ENCODE peak calls at places on chromosomes 6 and 20, in eight cellular contexts. One of them, this sample, is unnamed. For H3K4me1, the result is how much of the 10 kb centered on the place peaks cover.

GRCh38 chr20:61954276-61955021 is 111.2 kb downstream of the TAF4 start:
- DNase-seq in heart left ventricle: peak
- DNase-seq in adrenal gland: peak
- DNase-seq in ovary: no peak
- DNase-seq in Peyer's patch: no peak
- DNase-seq in thyroid gland: no peak
- DNase-seq in uterus: no peak
- DNase-seq in A549: no peak
- DNase-seq in this sample: no peak

GRCh38 chr6:109081516-109081915 is 13.1 kb downstream of the SESN1 start:
- DNase-seq in heart left ventricle: no peak
- DNase-seq in adrenal gland: no peak
- DNase-seq in ovary: no peak
- DNase-seq in Peyer's patch: no peak
- DNase-seq in thyroid gland: no peak
- DNase-seq in uterus: no peak
- DNase-seq in A549: no peak
- DNase-seq in this sample: no peak

GRCh38 chr20:36491901-36492617 is 49.3 kb upstream of the MYL9 start:
- DNase-seq in heart left ventricle: no peak
- DNase-seq in adrenal gland: no peak
- DNase-seq in ovary: no peak
- DNase-seq in Peyer's patch: peak
- DNase-seq in thyroid gland: no peak
- DNase-seq in uterus: no peak
- DNase-seq in A549: no peak
- DNase-seq in this sample: no peak

GRCh38 chr6:37141291-37142046 is 28.5 kb upstream of the PIM1 start:
- DNase-seq in heart left ventricle: no peak
- DNase-seq in adrenal gland: no peak
- DNase-seq in ovary: no peak
- DNase-seq in Peyer's patch: no peak
- DNase-seq in thyroid gland: no peak
- DNase-seq in uterus: peak
- DNase-seq in A549: no peak
- DNase-seq in this sample: no peak

GRCh38 chr6:117829594-117830319 is 77.3 kb upstream of the SLC35F1 start:
- DNase-seq in heart left ventricle: no peak
- DNase-seq in adrenal gland: peak
- DNase-seq in ovary: no peak
- DNase-seq in Peyer's patch: no peak
- DNase-seq in thyroid gland: no peak
- DNase-seq in uterus: no peak
- DNase-seq in A549: peak
- DNase-seq in this sample: peak

GRCh38 chr20:39108746-39109145 is 146.6 kb downstream of the DHX35 start:
- DNase-seq in heart left ventricle: no peak
- DNase-seq in adrenal gland: peak
- DNase-seq in ovary: no peak
- DNase-seq in Peyer's patch: no peak
- DNase-seq in thyroid gland: no peak
- DNase-seq in uterus: no peak
- DNase-seq in A549: peak
- DNase-seq in this sample: no peak

GRCh38 chr20:7673841-7674240 is 266.4 kb downstream of the HAO1 start:
- DNase-seq in heart left ventricle: no peak
- DNase-seq in adrenal gland: no peak
- DNase-seq in ovary: no peak
- DNase-seq in Peyer's patch: no peak
- DNase-seq in thyroid gland: no peak
- DNase-seq in uterus: no peak
- DNase-seq in A549: no peak
- DNase-seq in this sample: no peak

GRCh38 chr6:90297124-90297865 is 652 bp upstream of the BACH2 start:
- DNase-seq in heart left ventricle: no peak
- DNase-seq in adrenal gland: no peak
- DNase-seq in ovary: no peak
- DNase-seq in Peyer's patch: no peak
- DNase-seq in thyroid gland: no peak
- DNase-seq in uterus: no peak
- DNase-seq in A549: no peak
- DNase-seq in this sample: no peak

GRCh38 chr6:107509506-107509905 is 19.6 kb downstream of the SOBP start:
- DNase-seq in heart left ventricle: no peak
- DNase-seq in adrenal gland: peak
- DNase-seq in ovary: no peak
- DNase-seq in Peyer's patch: no peak
- DNase-seq in thyroid gland: no peak
- DNase-seq in uterus: no peak
- DNase-seq in A549: no peak
- DNase-seq in this sample: peak

GRCh38 chr6:71082033-71082620 is 125.3 kb upstream of the B3GAT2 start:
- DNase-seq in heart left ventricle: no peak
- DNase-seq in adrenal gland: no peak
- DNase-seq in ovary: no peak
- DNase-seq in Peyer's patch: no peak
- DNase-seq in thyroid gland: no peak
- DNase-seq in uterus: no peak
- DNase-seq in A549: no peak
- DNase-seq in this sample: no peak

GRCh38 chr6:75397806-75398465 is 95.7 kb downstream of the FILIP1 start:
- DNase-seq in heart left ventricle: no peak
- DNase-seq in adrenal gland: no peak
- DNase-seq in ovary: no peak
- DNase-seq in Peyer's patch: no peak
- DNase-seq in thyroid gland: no peak
- DNase-seq in uterus: no peak
- DNase-seq in A549: no peak
- DNase-seq in this sample: no peak

GRCh38 chr6:129029778-129030177 is 146.8 kb downstream of the LAMA2 start:
- DNase-seq in heart left ventricle: no peak
- DNase-seq in adrenal gland: no peak
- DNase-seq in ovary: no peak
- DNase-seq in Peyer's patch: no peak
- DNase-seq in thyroid gland: no peak
- DNase-seq in uterus: no peak
- DNase-seq in A549: no peak
- DNase-seq in this sample: no peak

GRCh38 chr6:10193321-10193720 is 221.6 kb downstream of the TFAP2A start:
- DNase-seq in heart left ventricle: no peak
- DNase-seq in adrenal gland: no peak
- DNase-seq in ovary: no peak
- DNase-seq in Peyer's patch: no peak
- DNase-seq in thyroid gland: no peak
- DNase-seq in uterus: no peak
- DNase-seq in A549: no peak
- DNase-seq in this sample: no peak

GRCh38 chr6:170038717-170039116 is 252.2 kb downstream of the DLL1 start:
- DNase-seq in heart left ventricle: no peak
- DNase-seq in adrenal gland: no peak
- DNase-seq in ovary: no peak
- DNase-seq in Peyer's patch: peak
- DNase-seq in thyroid gland: no peak
- DNase-seq in uterus: peak
- DNase-seq in A549: no peak
- DNase-seq in this sample: no peak

GRCh38 chr6:97653076-97653475 is 370.1 kb upstream of the MMS22L start:
- DNase-seq in heart left ventricle: no peak
- DNase-seq in adrenal gland: no peak
- DNase-seq in ovary: no peak
- DNase-seq in Peyer's patch: no peak
- DNase-seq in thyroid gland: no peak
- DNase-seq in uterus: no peak
- DNase-seq in A549: no peak
- DNase-seq in this sample: no peak

GRCh38 chr20:22408521-22409402 is 175.6 kb downstream of the FOXA2 start:
- DNase-seq in heart left ventricle: no peak
- DNase-seq in adrenal gland: no peak
- DNase-seq in ovary: no peak
- DNase-seq in Peyer's patch: no peak
- DNase-seq in thyroid gland: no peak
- DNase-seq in uterus: no peak
- DNase-seq in A549: no peak
- DNase-seq in this sample: no peak

GRCh38 chr6:166754218-166755030 is 127.4 kb upstream of the RPS6KA2 start:
- DNase-seq in heart left ventricle: no peak
- DNase-seq in adrenal gland: no peak
- DNase-seq in ovary: no peak
- DNase-seq in Peyer's patch: no peak
- DNase-seq in thyroid gland: no peak
- DNase-seq in uterus: no peak
- DNase-seq in A549: no peak
- DNase-seq in this sample: no peak

GRCh38 chr6:169189227-169189626 is 64.4 kb downstream of the THBS2 start:
- DNase-seq in heart left ventricle: no peak
- DNase-seq in adrenal gland: no peak
- DNase-seq in ovary: no peak
- DNase-seq in Peyer's patch: no peak
- DNase-seq in thyroid gland: no peak
- DNase-seq in uterus: no peak
- DNase-seq in A549: no peak
- DNase-seq in this sample: no peak

GRCh38 chr20:8095648-8096572 is 36.2 kb upstream of the PLCB1 start:
- DNase-seq in heart left ventricle: no peak
- DNase-seq in adrenal gland: no peak
- DNase-seq in ovary: no peak
- DNase-seq in Peyer's patch: no peak
- DNase-seq in thyroid gland: no peak
- DNase-seq in uterus: no peak
- DNase-seq in A549: no peak
- DNase-seq in this sample: no peak

GRCh38 chr20:48921168-48921882 is at the start of gene ARFGEF2:
- DNase-seq in heart left ventricle: peak
- DNase-seq in adrenal gland: peak
- DNase-seq in ovary: peak
- DNase-seq in Peyer's patch: peak
- DNase-seq in thyroid gland: peak
- DNase-seq in uterus: peak
- DNase-seq in A549: peak
- DNase-seq in this sample: peak
- TF ChIP-seq POLR2A in heart left ventricle: no peak
- TF ChIP-seq POLR2A in adrenal gland: peak
- TF ChIP-seq POLR2A in ovary: peak
- TF ChIP-seq POLR2A in Peyer's patch: peak
- TF ChIP-seq POLR2A in thyroid gland: peak
- TF ChIP-seq POLR2A in uterus: peak
- TF ChIP-seq POLR2A in A549: peak
- TF ChIP-seq POLR2A in this sample: peak

GRCh38 chr20:46348231-46348803 is 40.0 kb upstream of the CDH22 start:
- DNase-seq in heart left ventricle: no peak
- DNase-seq in adrenal gland: no peak
- DNase-seq in ovary: peak
- DNase-seq in Peyer's patch: no peak
- DNase-seq in thyroid gland: peak
- DNase-seq in uterus: peak
- DNase-seq in A549: peak
- DNase-seq in this sample: peak
- H3K4me1 ChIP-seq in heart left ventricle: under half
- H3K4me1 ChIP-seq in adrenal gland: under half
- H3K4me1 ChIP-seq in ovary: under half
- H3K4me1 ChIP-seq in Peyer's patch: under half
- H3K4me1 ChIP-seq in thyroid gland: under half
- H3K4me1 ChIP-seq in uterus: under half
- H3K4me1 ChIP-seq in A549: under half
- H3K4me1 ChIP-seq in this sample: under half

GRCh38 chr20:44606725-44607441 is 24.5 kb downstream of the PKIG start:
- DNase-seq in heart left ventricle: no peak
- DNase-seq in adrenal gland: no peak
- DNase-seq in ovary: no peak
- DNase-seq in Peyer's patch: no peak
- DNase-seq in thyroid gland: no peak
- DNase-seq in uterus: no peak
- DNase-seq in A549: no peak
- DNase-seq in this sample: no peak

GRCh38 chr20:44613575-44613974 is 31.2 kb downstream of the PKIG start:
- DNase-seq in heart left ventricle: no peak
- DNase-seq in adrenal gland: no peak
- DNase-seq in ovary: no peak
- DNase-seq in Peyer's patch: no peak
- DNase-seq in thyroid gland: no peak
- DNase-seq in uterus: no peak
- DNase-seq in A549: no peak
- DNase-seq in this sample: no peak

GRCh38 chr20:44609006-44609510 is 26.7 kb downstream of the PKIG start:
- DNase-seq in heart left ventricle: no peak
- DNase-seq in adrenal gland: no peak
- DNase-seq in ovary: no peak
- DNase-seq in Peyer's patch: peak
- DNase-seq in thyroid gland: no peak
- DNase-seq in uterus: no peak
- DNase-seq in A549: no peak
- DNase-seq in this sample: peak

GRCh38 chr20:44610313-44610965 is 28.1 kb downstream of the PKIG start:
- DNase-seq in heart left ventricle: no peak
- DNase-seq in adrenal gland: no peak
- DNase-seq in ovary: no peak
- DNase-seq in Peyer's patch: no peak
- DNase-seq in thyroid gland: peak
- DNase-seq in uterus: no peak
- DNase-seq in A549: no peak
- DNase-seq in this sample: no peak

GRCh38 chr20:44609511-44610312 is 27.3 kb downstream of the PKIG start:
- DNase-seq in heart left ventricle: peak
- DNase-seq in adrenal gland: peak
- DNase-seq in ovary: peak
- DNase-seq in Peyer's patch: peak
- DNase-seq in thyroid gland: peak
- DNase-seq in uterus: peak
- DNase-seq in A549: peak
- DNase-seq in this sample: peak
- H3K4me3 ChIP-seq in heart left ventricle: no peak
- H3K4me3 ChIP-seq in adrenal gland: peak
- H3K4me3 ChIP-seq in ovary: peak
- H3K4me3 ChIP-seq in Peyer's patch: peak
- H3K4me3 ChIP-seq in thyroid gland: no peak
- H3K4me3 ChIP-seq in uterus: peak
- H3K4me3 ChIP-seq in A549: peak
- H3K4me3 ChIP-seq in this sample: no peak

DNA sequence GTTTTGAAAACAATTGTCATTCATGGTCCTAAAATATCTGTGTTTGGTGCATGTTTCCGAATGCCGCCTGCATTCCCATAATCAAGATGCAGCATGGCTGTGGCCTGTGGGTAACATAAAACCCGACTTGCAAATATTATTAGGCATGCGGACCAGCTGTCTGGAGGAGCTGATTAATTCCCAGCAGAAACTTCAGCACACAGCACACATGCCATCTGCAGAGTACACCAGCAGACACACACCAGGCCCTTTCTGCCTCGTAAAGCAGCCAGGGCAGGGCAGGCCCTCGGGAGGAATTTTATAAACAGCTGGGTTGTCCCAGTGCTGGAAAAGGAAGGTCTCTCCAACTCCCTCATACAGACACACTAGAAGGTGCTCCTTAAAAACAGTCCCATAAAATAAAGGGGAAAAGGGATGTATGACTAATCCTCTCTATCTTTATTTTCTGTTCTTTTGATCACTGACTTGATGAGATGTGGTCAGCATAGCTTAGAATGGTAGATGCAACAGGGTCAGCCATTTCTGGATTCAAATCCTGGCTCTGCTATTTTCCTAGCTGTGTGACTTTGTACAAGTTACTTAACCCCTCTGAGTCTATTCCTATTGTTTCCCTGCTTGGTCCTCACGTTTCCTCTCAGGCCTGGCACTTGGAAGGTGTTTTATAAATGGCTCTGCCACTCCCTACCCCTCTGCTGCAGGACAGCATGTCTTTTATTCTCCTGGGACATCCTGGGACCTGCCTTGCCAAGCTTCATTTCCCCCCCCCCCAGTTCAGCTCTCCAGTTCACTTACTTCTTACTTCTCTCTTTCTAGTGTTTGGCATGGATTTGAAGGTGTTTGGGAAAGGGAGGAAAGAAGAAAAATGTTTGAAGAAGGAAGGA is 85.9 kb upstream of the TRAF3IP2 start:
- DNase-seq in heart left ventricle: no peak
- DNase-seq in adrenal gland: no peak
- DNase-seq in ovary: no peak
- DNase-seq in Peyer's patch: no peak
- DNase-seq in thyroid gland: no peak
- DNase-seq in uterus: no peak
- DNase-seq in A549: no peak
- DNase-seq in this sample: no peak
- TF ChIP-seq POLR2A in heart left ventricle: no peak
- TF ChIP-seq POLR2A in adrenal gland: no peak
- TF ChIP-seq POLR2A in ovary: no peak
- TF ChIP-seq POLR2A in Peyer's patch: no peak
- TF ChIP-seq POLR2A in thyroid gland: no peak
- TF ChIP-seq POLR2A in uterus: no peak
- TF ChIP-seq POLR2A in A549: no peak
- TF ChIP-seq POLR2A in this sample: no peak

This sample was measured in body of pancreas.